ENCODE peak calls at places on chromosome 2, in seven cellular contexts. W, B, Y, F, X, P and Q are unnamed samples.
A peak's percentile ranks its signal among the peaks of the same experiment; 100 is the strongest.

GRCh38 chr2:132374961-132375360 is 41.6 kb upstream of the GPR39 start:
- DNase-seq in W (no peak), B (no peak), Y (no peak), F (no peak), X (no peak), P (no peak), Q (peak; percentile 21)

GRCh38 chr2:43448822-43449110 is 147.1 kb downstream of the THADA start:
- DNase-seq in W (no peak), B (no peak), Y (no peak), F (no peak), X (no peak), P (no peak), Q (no peak)

GRCh38 chr2:70008290-70008689 is 46.9 kb upstream of the ASPRV1 start:
- DNase-seq in W (no peak), B (no peak), Y (no peak), F (no peak), X (no peak), P (no peak), Q (no peak)

GRCh38 chr2:10844083-10844482 is 31.5 kb upstream of the PDIA6 start:
- DNase-seq in W (peak; percentile 38), B (peak; percentile 84), Y (peak; percentile 35), F (no peak), X (peak; percentile 79), P (peak; percentile 21), Q (peak; percentile 82)

GRCh38 chr2:141589314-141589713 is 541.5 kb downstream of the LRP1B start:
- DNase-seq in W (no peak), B (no peak), Y (no peak), F (no peak), X (no peak), P (no peak), Q (no peak)

GRCh38 chr2:159030674-159031380 is 62.4 kb downstream of the TANC1 start:
- DNase-seq in W (peak; percentile 83), B (peak; percentile 75), Y (no peak), F (no peak), X (no peak), P (no peak), Q (no peak)

GRCh38 chr2:121735520-121736074 is 1.1 kb downstream of the NIFK start:
- DNase-seq in W (no peak), B (no peak), Y (no peak), F (no peak), X (no peak), P (no peak), Q (no peak)

GRCh38 chr2:3585239-3586109 is 9.4 kb upstream of the COLEC11 start:
- DNase-seq in W (peak; percentile 95), B (peak; percentile 75), Y (no peak), F (no peak), X (peak; percentile 77), P (no peak), Q (no peak)

GRCh38 chr2:56299166-56299806 is 115.5 kb downstream of the CCDC85A start:
- DNase-seq in W (no peak), B (no peak), Y (no peak), F (no peak), X (no peak), P (no peak), Q (no peak)

GRCh38 chr2:68238955-68239822 is 13.1 kb downstream of the PPP3R1 start:
- DNase-seq in W (peak; percentile 49), B (no peak), Y (no peak), F (no peak), X (no peak), P (no peak), Q (no peak)

GRCh38 chr2:140308706-140309105 is 1528.5 kb upstream of the NXPH2 start:
- DNase-seq in W (no peak), B (no peak), Y (no peak), F (no peak), X (no peak), P (no peak), Q (peak; percentile 2)

GRCh38 chr2:96551605-96552283 is 15.2 kb downstream of the ARID5A start:
- DNase-seq in W (no peak), B (no peak), Y (no peak), F (no peak), X (peak; percentile 77), P (no peak), Q (no peak)

GRCh38 chr2:152344561-152345195 is 9.7 kb downstream of the FMNL2 start:
- DNase-seq in W (no peak), B (no peak), Y (no peak), F (no peak), X (no peak), P (no peak), Q (peak; percentile 77)

GRCh38 chr2:72824224-72824842 is 1.5 kb downstream of the EXOC6B start:
- DNase-seq in W (peak; percentile 68), B (no peak), Y (no peak), F (no peak), X (no peak), P (no peak), Q (no peak)

GRCh38 chr2:55885129-55885943 is 38.2 kb downstream of the EFEMP1 start:
- DNase-seq in W (peak; percentile 96), B (no peak), Y (no peak), F (no peak), X (no peak), P (no peak), Q (peak; percentile 52)

GRCh38 chr2:177478029-177478428 is 85.5 kb downstream of the AGPS start:
- DNase-seq in W (no peak), B (no peak), Y (no peak), F (no peak), X (no peak), P (no peak), Q (no peak)

GRCh38 chr2:164599954-164600589 is 21.2 kb downstream of the GRB14 start:
- DNase-seq in W (peak; percentile 50), B (no peak), Y (no peak), F (no peak), X (no peak), P (peak; percentile 19), Q (peak; percentile 71)

GRCh38 chr2:22481507-22482217 is 903.3 kb upstream of the KLHL29 start:
- DNase-seq in W (no peak), B (no peak), Y (no peak), F (no peak), X (no peak), P (no peak), Q (no peak)

GRCh38 chr2:189526241-189526640 is 54.3 kb downstream of the SLC40A1 start:
- DNase-seq in W (no peak), B (no peak), Y (no peak), F (no peak), X (no peak), P (no peak), Q (no peak)

GRCh38 chr2:232508246-232508645 is 11.9 kb upstream of the PRSS56 start:
- DNase-seq in W (no peak), B (no peak), Y (no peak), F (no peak), X (no peak), P (no peak), Q (no peak)

GRCh38 chr2:152445791-152446201 is 110.8 kb downstream of the FMNL2 start:
- DNase-seq in W (peak; percentile 94), B (no peak), Y (peak; percentile 49), F (no peak), X (no peak), P (no peak), Q (peak; percentile 59)

GRCh38 chr2:74822771-74823283 is 11.1 kb upstream of the HK2 start:
- DNase-seq in W (no peak), B (no peak), Y (no peak), F (no peak), X (no peak), P (no peak), Q (no peak)

GRCh38 chr2:40511661-40512213 is 59.8 kb upstream of the SLC8A1 start:
- DNase-seq in W (peak; percentile 80), B (no peak), Y (no peak), F (no peak), X (no peak), P (no peak), Q (no peak)

GRCh38 chr2:150639917-150640538 is 152.6 kb upstream of the RND3 start:
- DNase-seq in W (peak; percentile 10), B (no peak), Y (no peak), F (no peak), X (no peak), P (no peak), Q (no peak)

GRCh38 chr2:201768918-201769317 is 11.8 kb downstream of the ALS2 start:
- DNase-seq in W (peak; percentile 62), B (no peak), Y (no peak), F (no peak), X (no peak), P (no peak), Q (peak; percentile 42)